ENCODE peak calls at places on chromosomes 12 and 14, in nine cellular contexts. One of them, this sample, is unnamed.
A peak's percentile ranks its signal among the peaks of the same experiment; 100 is the strongest.

GRCh38 chr12:109744026-109744425 is 30.4 kb downstream of the FAM222A start:
- DNase-seq in adrenal gland: peak; percentile 17
- DNase-seq in H1: no peak
- DNase-seq in left ventricle myocardium inferior: peak; percentile 2
- DNase-seq in right atrium auricular region: no peak
- DNase-seq in lower lobe of right lung: peak; percentile 37
- DNase-seq in OCI-LY7: no peak
- DNase-seq in PC-9: no peak
- DNase-seq in A549: no peak
- DNase-seq in this sample: peak; percentile 8

GRCh38 chr12:124506145-124506831 is 61.1 kb downstream of the NCOR2 start:
- DNase-seq in left ventricle myocardium inferior: peak; percentile 86
- DNase-seq in right atrium auricular region: peak; percentile 93
- DNase-seq in H1: no peak
- DNase-seq in OCI-LY7: no peak
- DNase-seq in A549: no peak
- DNase-seq in lower lobe of right lung: peak; percentile 91
- DNase-seq in adrenal gland: peak; percentile 75
- DNase-seq in PC-9: no peak
- DNase-seq in this sample: peak; percentile 85

GRCh38 chr14:98894600-98894999 is 377.4 kb downstream of the BCL11B start:
- DNase-seq in left ventricle myocardium inferior: no peak
- DNase-seq in adrenal gland: no peak
- DNase-seq in OCI-LY7: no peak
- DNase-seq in H1: no peak
- DNase-seq in right atrium auricular region: no peak
- DNase-seq in A549: no peak
- DNase-seq in lower lobe of right lung: no peak
- DNase-seq in PC-9: no peak
- DNase-seq in this sample: no peak

GRCh38 chr14:64952598-64953309 is 10.2 kb upstream of the GPX2 start:
- DNase-seq in left ventricle myocardium inferior: no peak
- DNase-seq in OCI-LY7: peak; percentile 18
- DNase-seq in right atrium auricular region: no peak
- DNase-seq in lower lobe of right lung: no peak
- DNase-seq in A549: no peak
- DNase-seq in adrenal gland: no peak
- DNase-seq in PC-9: no peak
- DNase-seq in H1: no peak
- DNase-seq in this sample: no peak

GRCh38 chr12:129614221-129614885 is 289.5 kb downstream of the TMEM132D start:
- DNase-seq in lower lobe of right lung: no peak
- DNase-seq in OCI-LY7: no peak
- DNase-seq in H1: no peak
- DNase-seq in A549: no peak
- DNase-seq in adrenal gland: no peak
- DNase-seq in right atrium auricular region: no peak
- DNase-seq in PC-9: no peak
- DNase-seq in left ventricle myocardium inferior: no peak
- DNase-seq in this sample: no peak

GRCh38 chr14:88553886-88554457 is 835 bp downstream of the PTPN21 start:
- DNase-seq in right atrium auricular region: no peak
- DNase-seq in left ventricle myocardium inferior: no peak
- DNase-seq in H1: no peak
- DNase-seq in PC-9: no peak
- DNase-seq in lower lobe of right lung: no peak
- DNase-seq in A549: no peak
- DNase-seq in OCI-LY7: no peak
- DNase-seq in adrenal gland: no peak
- DNase-seq in this sample: no peak

GRCh38 chr14:77760381-77761204 is at the start of gene SNW1:
- DNase-seq in right atrium auricular region: peak; percentile 97
- DNase-seq in adrenal gland: peak; percentile 95
- DNase-seq in A549: peak; percentile 94
- DNase-seq in lower lobe of right lung: peak; percentile 95
- DNase-seq in left ventricle myocardium inferior: peak; percentile 91
- DNase-seq in H1: peak; percentile 88
- DNase-seq in OCI-LY7: peak; percentile 96
- DNase-seq in PC-9: peak; percentile 49
- DNase-seq in this sample: peak; percentile 92

GRCh38 chr14:51552768-51553426 is 98.8 kb upstream of the FRMD6 start:
- DNase-seq in adrenal gland: peak; percentile 53
- DNase-seq in OCI-LY7: no peak
- DNase-seq in A549: no peak
- DNase-seq in left ventricle myocardium inferior: no peak
- DNase-seq in right atrium auricular region: no peak
- DNase-seq in PC-9: no peak
- DNase-seq in H1: no peak
- DNase-seq in lower lobe of right lung: no peak
- DNase-seq in this sample: no peak

GRCh38 chr12:6295187-6295811 is 15.2 kb upstream of the PLEKHG6 start:
- DNase-seq in H1: no peak
- DNase-seq in adrenal gland: peak; percentile 59
- DNase-seq in A549: peak; percentile 93
- DNase-seq in left ventricle myocardium inferior: no peak
- DNase-seq in lower lobe of right lung: peak; percentile 39
- DNase-seq in PC-9: peak; percentile 99
- DNase-seq in right atrium auricular region: no peak
- DNase-seq in OCI-LY7: no peak
- DNase-seq in this sample: peak; percentile 77

GRCh38 chr12:53235742-53236442 is 3.9 kb upstream of the RARG start:
- DNase-seq in OCI-LY7: no peak
- DNase-seq in left ventricle myocardium inferior: no peak
- DNase-seq in PC-9: no peak
- DNase-seq in adrenal gland: no peak
- DNase-seq in A549: no peak
- DNase-seq in lower lobe of right lung: peak; percentile 18
- DNase-seq in right atrium auricular region: no peak
- DNase-seq in H1: peak; percentile 56
- DNase-seq in this sample: no peak

GRCh38 chr14:98608071-98609060 is 663.6 kb downstream of the BCL11B start:
- DNase-seq in adrenal gland: no peak
- DNase-seq in OCI-LY7: no peak
- DNase-seq in A549: no peak
- DNase-seq in right atrium auricular region: no peak
- DNase-seq in lower lobe of right lung: no peak
- DNase-seq in left ventricle myocardium inferior: no peak
- DNase-seq in PC-9: no peak
- DNase-seq in H1: no peak
- DNase-seq in this sample: no peak

GRCh38 chr14:105927094-105927475 is 400.7 kb downstream of the TMEM121 start:
- DNase-seq in A549: no peak
- DNase-seq in adrenal gland: no peak
- DNase-seq in right atrium auricular region: no peak
- DNase-seq in H1: no peak
- DNase-seq in PC-9: no peak
- DNase-seq in lower lobe of right lung: peak; percentile 33
- DNase-seq in OCI-LY7: no peak
- DNase-seq in left ventricle myocardium inferior: no peak
- DNase-seq in this sample: no peak
- H3K9me3 ChIP-seq in A549: no peaks in the 10 kb centered on the region
- H3K9me3 ChIP-seq in adrenal gland: no peaks in the 10 kb centered on the region
- H3K9me3 ChIP-seq in right atrium auricular region: peaks cover 12% of the 10 kb centered on the region
- H3K9me3 ChIP-seq in H1: peaks cover 54% of the 10 kb centered on the region
- H3K9me3 ChIP-seq in PC-9: no peaks in the 10 kb centered on the region
- H3K9me3 ChIP-seq in lower lobe of right lung: peaks cover 6% of the 10 kb centered on the region
- H3K9me3 ChIP-seq in OCI-LY7: no peaks in the 10 kb centered on the region
- H3K9me3 ChIP-seq in left ventricle myocardium inferior: peaks cover 26% of the 10 kb centered on the region
- H3K9me3 ChIP-seq in this sample: no peaks in the 10 kb centered on the region

GRCh38 chr12:92866418-92866817 is 62.7 kb downstream of the EEA1 start:
- DNase-seq in right atrium auricular region: no peak
- DNase-seq in PC-9: no peak
- DNase-seq in A549: no peak
- DNase-seq in H1: no peak
- DNase-seq in OCI-LY7: no peak
- DNase-seq in lower lobe of right lung: no peak
- DNase-seq in adrenal gland: no peak
- DNase-seq in left ventricle myocardium inferior: no peak
- DNase-seq in this sample: no peak
- H3K4me3 ChIP-seq in right atrium auricular region: no peak overlapping the region
- H3K4me3 ChIP-seq in PC-9: no peak overlapping the region
- H3K4me3 ChIP-seq in A549: no peak overlapping the region
- H3K4me3 ChIP-seq in H1: no peak overlapping the region
- H3K4me3 ChIP-seq in OCI-LY7: no peak overlapping the region
- H3K4me3 ChIP-seq in lower lobe of right lung: no peak overlapping the region
- H3K4me3 ChIP-seq in adrenal gland: no peak overlapping the region
- H3K4me3 ChIP-seq in left ventricle myocardium inferior: no peak overlapping the region
- H3K4me3 ChIP-seq in this sample: no peak overlapping the region

GRCh38 chr14:101669629-101670028 is 91.9 kb upstream of the PPP2R5C start:
- DNase-seq in OCI-LY7: no peak
- DNase-seq in PC-9: no peak
- DNase-seq in lower lobe of right lung: no peak
- DNase-seq in adrenal gland: no peak
- DNase-seq in right atrium auricular region: no peak
- DNase-seq in left ventricle myocardium inferior: no peak
- DNase-seq in H1: no peak
- DNase-seq in A549: no peak
- DNase-seq in this sample: no peak
- TF ChIP-seq CTCF in OCI-LY7: no peak
- TF ChIP-seq CTCF in PC-9: no peak
- TF ChIP-seq CTCF in lower lobe of right lung: no peak
- TF ChIP-seq CTCF in adrenal gland: no peak
- TF ChIP-seq CTCF in right atrium auricular region: no peak
- TF ChIP-seq CTCF in left ventricle myocardium inferior: no peak
- TF ChIP-seq CTCF in H1: no peak
- TF ChIP-seq CTCF in A549: no peak
- TF ChIP-seq CTCF in this sample: no peak

GRCh38 chr12:127482950-127483349 is 784.0 kb upstream of the TMEM132C start:
- DNase-seq in left ventricle myocardium inferior: no peak
- DNase-seq in PC-9: no peak
- DNase-seq in OCI-LY7: no peak
- DNase-seq in A549: no peak
- DNase-seq in H1: no peak
- DNase-seq in adrenal gland: no peak
- DNase-seq in right atrium auricular region: no peak
- DNase-seq in lower lobe of right lung: no peak
- DNase-seq in this sample: no peak
- H3K9me3 ChIP-seq in left ventricle myocardium inferior: no peaks in the 10 kb centered on the region
- H3K9me3 ChIP-seq in PC-9: no peaks in the 10 kb centered on the region
- H3K9me3 ChIP-seq in OCI-LY7: no peaks in the 10 kb centered on the region
- H3K9me3 ChIP-seq in A549: no peaks in the 10 kb centered on the region
- H3K9me3 ChIP-seq in H1: peaks cover 2% of the 10 kb centered on the region
- H3K9me3 ChIP-seq in adrenal gland: no peaks in the 10 kb centered on the region
- H3K9me3 ChIP-seq in right atrium auricular region: no peaks in the 10 kb centered on the region
- H3K9me3 ChIP-seq in lower lobe of right lung: no peaks in the 10 kb centered on the region
- H3K9me3 ChIP-seq in this sample: no peaks in the 10 kb centered on the region

DNA sequence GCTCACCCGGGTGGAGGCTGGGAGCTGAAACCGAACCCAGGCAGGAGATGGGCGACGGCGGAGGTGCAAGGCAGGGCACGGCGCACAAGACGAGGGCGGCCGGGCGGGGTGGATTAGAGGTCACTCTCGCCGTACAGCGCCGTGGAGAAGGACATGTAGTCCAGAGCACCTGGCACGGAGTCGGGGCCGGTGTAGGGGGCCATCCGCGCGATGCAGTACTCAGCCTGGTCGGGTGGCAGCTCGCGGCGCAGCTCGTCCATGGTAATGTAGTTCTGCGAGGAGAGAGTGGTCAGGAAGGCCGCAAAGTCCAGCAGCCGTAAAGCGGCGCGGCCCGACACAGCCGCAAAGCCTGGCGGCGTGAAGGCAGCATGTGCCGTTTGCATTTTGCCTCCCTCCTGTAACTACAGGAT is 81.9 kb upstream of the ZFP36L1 start:
- DNase-seq in adrenal gland: no peak
- DNase-seq in lower lobe of right lung: no peak
- DNase-seq in H1: no peak
- DNase-seq in left ventricle myocardium inferior: no peak
- DNase-seq in OCI-LY7: peak; percentile 82
- DNase-seq in PC-9: no peak
- DNase-seq in A549: no peak
- DNase-seq in right atrium auricular region: no peak
- DNase-seq in this sample: no peak
- H3K4me3 ChIP-seq in adrenal gland: no peak overlapping the region
- H3K4me3 ChIP-seq in lower lobe of right lung: no peak overlapping the region
- H3K4me3 ChIP-seq in H1: no peak overlapping the region
- H3K4me3 ChIP-seq in left ventricle myocardium inferior: peak overlapping the region; percentile 28
- H3K4me3 ChIP-seq in OCI-LY7: peak overlapping the region; percentile 69
- H3K4me3 ChIP-seq in PC-9: no peak overlapping the region
- H3K4me3 ChIP-seq in A549: no peak overlapping the region
- H3K4me3 ChIP-seq in right atrium auricular region: no peak overlapping the region
- H3K4me3 ChIP-seq in this sample: no peak overlapping the region

DNA sequence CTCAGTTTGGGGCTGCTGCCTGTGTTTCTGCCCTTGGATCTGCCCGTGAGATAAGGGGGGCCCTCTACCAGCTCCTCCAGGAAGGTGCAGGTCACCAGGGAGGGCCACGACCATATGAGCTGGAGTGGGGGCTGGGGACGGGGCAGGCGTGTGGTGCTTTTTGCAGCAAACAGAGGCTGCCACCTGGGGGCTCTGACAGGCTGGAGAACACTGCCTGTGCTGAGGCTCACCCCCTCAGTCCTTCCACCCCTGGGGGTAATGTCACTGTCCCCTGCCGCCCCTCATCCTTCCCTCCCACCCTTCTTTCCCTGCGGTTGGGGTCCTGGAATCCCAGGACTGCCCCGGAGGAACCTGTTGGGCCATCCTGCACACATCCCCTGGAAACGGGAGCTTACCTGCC is 3.2 kb downstream of the PLD4 start:
- DNase-seq in left ventricle myocardium inferior: peak; percentile 12
- DNase-seq in lower lobe of right lung: no peak
- DNase-seq in right atrium auricular region: no peak
- DNase-seq in A549: no peak
- DNase-seq in PC-9: no peak
- DNase-seq in adrenal gland: no peak
- DNase-seq in OCI-LY7: peak; percentile 59
- DNase-seq in H1: no peak
- DNase-seq in this sample: no peak
- TF ChIP-seq CTCF in left ventricle myocardium inferior: no peak
- TF ChIP-seq CTCF in lower lobe of right lung: no peak
- TF ChIP-seq CTCF in right atrium auricular region: no peak
- TF ChIP-seq CTCF in A549: no peak
- TF ChIP-seq CTCF in PC-9: no peak
- TF ChIP-seq CTCF in adrenal gland: no peak
- TF ChIP-seq CTCF in OCI-LY7: peak; percentile 52
- TF ChIP-seq CTCF in H1: no peak
- TF ChIP-seq CTCF in this sample: no peak

GRCh38 chr14:90853116-90853515 is 36.9 kb upstream of the TTC7B start:
- DNase-seq in lower lobe of right lung: no peak
- DNase-seq in PC-9: no peak
- DNase-seq in A549: no peak
- DNase-seq in OCI-LY7: no peak
- DNase-seq in adrenal gland: no peak
- DNase-seq in left ventricle myocardium inferior: no peak
- DNase-seq in right atrium auricular region: no peak
- DNase-seq in H1: no peak
- DNase-seq in this sample: no peak
- H3K9me3 ChIP-seq in lower lobe of right lung: no peaks in the 10 kb centered on the region
- H3K9me3 ChIP-seq in PC-9: no peaks in the 10 kb centered on the region
- H3K9me3 ChIP-seq in A549: no peaks in the 10 kb centered on the region
- H3K9me3 ChIP-seq in OCI-LY7: no peaks in the 10 kb centered on the region
- H3K9me3 ChIP-seq in adrenal gland: no peaks in the 10 kb centered on the region
- H3K9me3 ChIP-seq in left ventricle myocardium inferior: no peaks in the 10 kb centered on the region
- H3K9me3 ChIP-seq in right atrium auricular region: no peaks in the 10 kb centered on the region
- H3K9me3 ChIP-seq in H1: no peaks in the 10 kb centered on the region
- H3K9me3 ChIP-seq in this sample: no peaks in the 10 kb centered on the region

DNA sequence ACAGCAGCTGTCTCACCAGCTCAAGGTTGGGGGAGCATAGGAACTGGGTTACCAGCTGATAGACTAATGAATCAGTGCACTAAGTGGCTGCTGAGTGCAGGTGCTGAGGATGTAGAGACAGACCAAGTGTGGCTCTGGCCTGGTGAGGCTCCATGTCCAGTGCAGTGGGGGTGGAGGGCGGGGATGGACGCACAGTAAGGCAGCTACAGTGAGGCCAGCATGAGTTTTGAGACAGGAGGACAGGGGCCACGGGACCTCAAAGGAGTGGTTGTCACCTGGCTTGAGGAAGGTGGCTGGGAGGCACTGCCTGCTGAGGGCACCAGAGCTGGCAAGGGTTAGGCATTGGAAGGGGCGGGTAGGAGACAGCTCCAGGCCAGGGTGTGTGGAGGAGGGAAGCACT is 37.0 kb downstream of the SYNE3 start:
- DNase-seq in A549: no peak
- DNase-seq in left ventricle myocardium inferior: no peak
- DNase-seq in right atrium auricular region: no peak
- DNase-seq in adrenal gland: no peak
- DNase-seq in H1: no peak
- DNase-seq in OCI-LY7: no peak
- DNase-seq in lower lobe of right lung: no peak
- DNase-seq in PC-9: no peak
- DNase-seq in this sample: no peak
- H3K4me3 ChIP-seq in A549: no peak overlapping the region
- H3K4me3 ChIP-seq in left ventricle myocardium inferior: no peak overlapping the region
- H3K4me3 ChIP-seq in right atrium auricular region: no peak overlapping the region
- H3K4me3 ChIP-seq in adrenal gland: no peak overlapping the region
- H3K4me3 ChIP-seq in H1: no peak overlapping the region
- H3K4me3 ChIP-seq in OCI-LY7: no peak overlapping the region
- H3K4me3 ChIP-seq in lower lobe of right lung: no peak overlapping the region
- H3K4me3 ChIP-seq in PC-9: no peak overlapping the region
- H3K4me3 ChIP-seq in this sample: no peak overlapping the region